ENCODE peak calls at places on chromosomes 11 and 22, in four cellular contexts. R is lower lobe of right lung, W is Panc1, D is HL-60. K is an unnamed sample.

GRCh38 chr11:99814738-99815137 is 794.0 kb downstream of the CNTN5 start:
- DNase-seq in W (no peak), D (no peak), R (no peak), K (no peak)

GRCh38 chr22:49862408-49862776 is 8.7 kb downstream of the ZBED4 start:
- DNase-seq in R (no peak), W (no peak), D (no peak), K (no peak)

GRCh38 chr22:35064664-35065063 is 1.3 kb upstream of the ISX start:
- DNase-seq in R (no peak), D (no peak), W (no peak), K (no peak)

GRCh38 chr11:33701831-33702230 is 1.2 kb upstream of the C11orf91 start:
- DNase-seq in D (no peak), W (peak), R (no peak), K (no peak)

GRCh38 chr11:113577356-113578163 is 102.4 kb upstream of the DRD2 start:
- DNase-seq in R (no peak), D (no peak), W (no peak), K (no peak)

GRCh38 chr22:44154431-44154942 is 26.2 kb upstream of the PARVG start:
- DNase-seq in D (no peak), R (no peak), W (no peak), K (no peak)

GRCh38 chr22:32676196-32676595 is 125.3 kb upstream of the TIMP3 start:
- DNase-seq in D (no peak), R (no peak), W (no peak), K (no peak)

GRCh38 chr22:19524170-19525115 is at the start of gene CLDN5:
- DNase-seq in W (no peak), R (peak), D (peak), K (no peak)

GRCh38 chr11:128714881-128715280 is 21.0 kb downstream of the FLI1 start:
- DNase-seq in W (no peak), D (no peak), R (no peak), K (peak)

GRCh38 chr11:116990061-116990473 is 108.2 kb downstream of the SIK3 start:
- DNase-seq in W (no peak), D (no peak), R (no peak), K (no peak)

GRCh38 chr22:38267086-38267485 is 5.7 kb downstream of the TMEM184B start:
- DNase-seq in W (no peak), D (no peak), R (no peak), K (no peak)

GRCh38 chr11:72240461-72241289 is 3.3 kb downstream of the PHOX2A start:
- DNase-seq in R (no peak), W (no peak), D (no peak), K (no peak)

GRCh38 chr11:36333468-36333867 is 37.4 kb downstream of the PRR5L start:
- DNase-seq in R (no peak), D (no peak), W (no peak), K (no peak)

GRCh38 chr11:14773755-14774154 is 118.3 kb downstream of the CYP2R1 start:
- DNase-seq in R (no peak), W (no peak), D (no peak), K (no peak)

GRCh38 chr22:45758603-45759002 is 87.0 kb downstream of the ATXN10 start:
- DNase-seq in D (no peak), W (no peak), R (no peak), K (no peak)

GRCh38 chr22:45756558-45756957 is 84.9 kb downstream of the ATXN10 start:
- DNase-seq in R (no peak), D (no peak), W (no peak), K (no peak)

GRCh38 chr22:45754822-45755221 is 83.2 kb downstream of the ATXN10 start:
- DNase-seq in D (no peak), R (no peak), W (no peak), K (no peak)

GRCh38 chr22:45757936-45758335 is 86.3 kb downstream of the ATXN10 start:
- DNase-seq in R (no peak), D (no peak), W (no peak), K (no peak)

DNA sequence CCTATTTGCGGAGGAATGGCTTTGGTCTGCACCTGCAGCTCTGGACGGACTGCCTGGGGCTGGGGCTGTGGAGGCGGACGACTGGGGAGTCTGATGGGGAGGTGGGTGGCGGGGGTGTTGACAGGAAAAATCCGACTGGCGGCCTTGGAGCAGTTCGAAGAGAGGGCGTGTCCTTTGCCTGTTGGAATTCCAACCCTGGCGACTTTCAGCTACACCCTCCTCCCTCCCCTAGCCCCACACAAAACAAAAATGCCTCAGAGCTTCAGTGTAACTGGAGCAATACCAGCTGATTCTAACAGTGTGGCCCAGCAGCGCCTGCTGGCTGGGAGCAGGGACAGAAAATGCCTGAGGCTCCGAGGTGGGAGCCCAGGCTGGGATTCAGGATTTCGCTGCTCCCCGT is 85.4 kb downstream of the ATXN10 start:
- DNase-seq in D (no peak), W (no peak), R (no peak), K (no peak)
- TF ChIP-seq CTCF in D (no peak), W (no peak), R (no peak), K (no peak)

GRCh38 chr11:125170406-125171031 is 6.0 kb downstream of the PKNOX2 start:
- DNase-seq in R (no peak), D (no peak), W (no peak), K (no peak)

GRCh38 chr11:125167292-125167953 is 2.9 kb downstream of the PKNOX2 start:
- DNase-seq in W (no peak), D (no peak), R (no peak), K (no peak)

GRCh38 chr11:125167954-125168821 is 3.6 kb downstream of the PKNOX2 start:
- DNase-seq in D (no peak), W (no peak), R (no peak), K (peak)

GRCh38 chr11:125170001-125170405 is 5.5 kb downstream of the PKNOX2 start:
- DNase-seq in D (no peak), W (no peak), R (no peak), K (no peak)

DNA sequence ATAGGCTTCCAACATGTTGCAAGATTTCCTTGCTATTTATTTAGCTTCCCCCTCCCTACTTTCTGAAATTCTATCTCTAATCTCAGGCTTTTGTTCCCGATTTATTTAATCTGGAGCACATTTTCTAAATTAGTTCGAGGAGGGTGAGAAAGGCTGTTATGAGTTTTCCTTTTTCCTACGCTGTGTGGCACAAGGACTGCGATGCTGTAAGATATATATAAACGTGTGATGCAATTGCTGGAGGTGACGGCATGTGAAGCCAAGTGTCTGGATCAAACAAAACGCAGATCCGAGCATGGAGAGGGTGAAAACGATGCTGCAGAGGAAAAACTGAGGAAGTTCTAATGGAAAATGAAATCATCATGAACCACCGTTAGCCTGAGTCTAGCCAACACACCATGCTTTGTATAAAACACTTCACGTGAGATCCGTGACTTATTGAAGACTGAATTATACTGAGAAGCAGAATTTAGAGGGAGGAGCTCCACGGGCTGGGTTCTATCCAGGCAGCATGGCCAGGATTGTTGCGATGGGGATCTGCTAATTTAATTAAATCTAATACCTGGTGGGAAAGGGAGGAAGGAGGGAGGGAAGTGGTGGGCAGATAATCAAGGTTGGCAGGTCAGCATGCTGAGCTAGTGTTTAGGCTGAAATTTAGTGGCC is 4.5 kb downstream of the PKNOX2 start:
- DNase-seq in W (no peak), D (no peak), R (no peak), K (no peak)
- H3K4me3 ChIP-seq in W (no peak), D (no peak), R (no peak), K (no peak)

DNA sequence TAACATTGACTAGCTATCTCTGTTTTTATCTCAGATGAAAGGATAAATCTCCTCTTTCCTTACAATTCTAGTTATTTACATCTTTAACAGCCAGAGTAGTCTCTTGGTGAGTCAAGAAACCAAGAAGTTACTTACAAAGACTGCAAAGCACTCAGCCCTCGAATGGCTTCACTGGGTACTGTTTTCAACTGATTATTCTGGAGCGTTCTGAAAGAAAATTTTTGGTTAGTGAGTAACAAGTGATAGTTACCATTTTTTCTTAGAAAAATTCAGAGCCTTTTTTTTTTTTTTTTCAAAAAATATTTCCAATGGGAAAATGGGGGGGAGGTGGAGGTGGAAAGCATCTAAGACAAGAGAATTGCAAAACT is 27.9 kb upstream of the CCDC34 start:
- DNase-seq in R (no peak), W (no peak), D (no peak), K (no peak)
- TF ChIP-seq CTCF in R (no peak), W (no peak), D (no peak), K (no peak)

DNA sequence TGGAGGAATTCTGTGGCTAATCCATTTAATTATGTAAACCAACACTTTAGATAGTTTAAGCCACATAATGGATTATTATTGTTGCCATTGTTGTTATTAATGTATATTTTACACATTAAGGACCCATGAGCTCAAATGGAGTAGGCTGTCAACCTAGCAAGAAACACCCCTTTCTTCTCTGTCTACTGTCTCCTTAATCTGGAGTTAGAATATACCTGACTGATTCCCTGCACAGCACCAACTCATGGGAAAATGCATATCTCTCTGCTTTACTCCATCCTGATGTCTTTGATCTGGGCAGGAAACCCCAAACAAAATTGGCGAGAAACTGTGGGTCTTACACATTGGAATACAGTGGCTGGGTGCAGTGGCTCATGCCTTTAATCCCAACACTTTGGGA is 24.0 kb upstream of the ME3 start:
- DNase-seq in D (no peak), W (no peak), R (no peak), K (no peak)
- H3K4me3 ChIP-seq in D (no peak), W (no peak), R (no peak), K (no peak)

DNA sequence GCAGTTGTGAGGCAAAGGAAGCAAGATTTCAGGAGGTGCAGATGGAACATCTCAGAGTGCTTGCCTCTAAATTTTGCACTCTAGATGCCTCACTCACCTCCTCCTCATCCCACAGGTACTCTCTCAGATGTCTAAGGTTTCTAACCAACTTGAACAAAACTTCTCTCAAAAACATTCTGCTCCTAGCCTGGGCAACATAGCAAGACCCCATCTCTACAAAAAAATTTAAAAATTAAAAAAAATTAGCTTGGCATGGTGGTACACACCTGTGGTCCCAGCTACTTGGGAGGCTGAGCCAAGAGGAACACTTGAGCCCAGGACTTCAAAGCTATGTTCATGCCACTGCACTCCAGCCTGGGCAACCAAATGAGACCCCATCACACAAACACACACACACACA is 4.2 kb downstream of the ZNF280A start:
- DNase-seq in D (no peak), W (no peak), R (no peak), K (no peak)
- TF ChIP-seq CTCF in D (no peak), W (no peak), R (no peak), K (no peak)

K was measured in HFF-Myc.